ENCODE peak calls at places on chromosomes 3 and 15, in six cellular contexts. V, M, A, B, E and O are unnamed samples.
A peak's percentile ranks its signal among the peaks of the same experiment; 100 is the strongest.

GRCh38 chr15:60565407-60565806 is 86.5 kb upstream of the ICE2 start:
- DNase-seq in B (no peak), V (no peak), A (no peak), E (no peak), M (no peak), O (no peak)

GRCh38 chr3:49553320-49553689 is 972 bp upstream of the BSN start:
- DNase-seq in E (no peak), A (peak; percentile 62), V (no peak), B (no peak), M (no peak), O (peak; percentile 35)

GRCh38 chr3:11146771-11147363 is 7.4 kb upstream of the HRH1 start:
- DNase-seq in E (no peak), V (no peak), M (no peak), A (no peak), B (no peak), O (no peak)

GRCh38 chr3:99355465-99355864 is 282.9 kb upstream of the COL8A1 start:
- DNase-seq in E (no peak), V (no peak), M (no peak), B (no peak), A (no peak), O (peak; percentile 7)

GRCh38 chr3:156674911-156675743 is 737 bp downstream of the TIPARP start:
- DNase-seq in A (peak; percentile 70), M (no peak), B (peak; percentile 55), V (no peak), E (no peak), O (peak; percentile 56)

GRCh38 chr3:57863380-57863779 is 107.3 kb downstream of the SLMAP start:
- DNase-seq in V (no peak), E (no peak), B (no peak), M (no peak), A (no peak), O (no peak)

GRCh38 chr15:43871835-43872234 is 45.0 kb downstream of the WDR76 start:
- DNase-seq in V (no peak), B (no peak), E (no peak), M (no peak), A (no peak), O (no peak)

GRCh38 chr15:100665570-100665969 is 63.2 kb downstream of the ASB7 start:
- DNase-seq in B (no peak), A (peak; percentile 59), V (no peak), E (no peak), M (no peak), O (no peak)

GRCh38 chr3:45597166-45597565 is 2.6 kb downstream of the LIMD1 start:
- DNase-seq in E (no peak), A (peak; percentile 48), M (peak; percentile 81), V (no peak), B (peak; percentile 70), O (peak; percentile 42)

GRCh38 chr3:13863422-13863821 is 16.4 kb downstream of the WNT7A start:
- DNase-seq in V (no peak), M (no peak), E (no peak), A (no peak), B (no peak), O (no peak)

DNA sequence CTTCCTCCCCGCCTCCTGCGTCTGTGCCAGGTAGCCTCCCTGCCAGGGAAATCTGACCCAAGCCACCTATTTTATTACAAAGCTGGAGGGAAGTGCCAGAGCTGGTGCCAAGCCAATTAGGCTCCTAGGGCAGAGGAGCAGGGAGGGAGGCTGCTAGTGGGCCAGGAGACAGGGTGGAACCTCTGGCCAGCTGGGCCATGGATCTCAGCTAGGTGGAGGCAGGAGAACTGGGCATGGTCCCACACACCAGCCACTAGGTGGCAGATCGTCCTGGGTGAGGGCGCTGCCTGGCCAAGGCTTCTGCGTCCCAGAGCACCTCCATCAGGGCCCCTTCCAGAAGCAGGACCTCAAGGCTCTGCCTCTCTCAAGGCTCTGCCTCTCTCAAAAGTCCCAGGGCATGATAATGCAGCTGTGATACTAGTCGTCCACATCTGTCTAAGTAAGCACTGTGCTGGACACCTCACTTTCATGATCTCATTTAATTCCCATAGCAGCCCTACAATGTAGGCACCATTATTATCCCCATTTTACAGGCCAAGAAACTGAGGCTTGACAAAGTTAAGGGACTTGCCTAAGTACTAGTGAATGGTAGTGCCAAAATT is 4.5 kb upstream of the RFT1 start:
- DNase-seq in E (peak; percentile 39), M (peak; percentile 53), A (peak; percentile 83), V (no peak), B (peak; percentile 63), O (peak; percentile 82)
- TF ChIP-seq CTCF in E (peak; percentile 91), M (peak; percentile 68), A (peak; percentile 88), V (peak; percentile 89), B (peak; percentile 89), O (peak; percentile 90)

GRCh38 chr15:40282144-40282869 is 557 bp downstream of the ANKRD63 start:
- DNase-seq in M (peak; percentile 24), V (no peak), B (no peak), A (peak; percentile 15), E (no peak), O (no peak)

GRCh38 chr15:40285151-40285898 is 2.5 kb upstream of the ANKRD63 start:
- DNase-seq in V (no peak), M (peak; percentile 20), B (peak; percentile 29), A (peak; percentile 18), E (no peak), O (peak; percentile 50)

GRCh38 chr15:40283615-40284306 is 897 bp upstream of the ANKRD63 start:
- DNase-seq in M (no peak), B (no peak), V (no peak), E (no peak), A (no peak), O (no peak)

GRCh38 chr15:40281057-40281850 is 1.6 kb downstream of the ANKRD63 start:
- DNase-seq in M (no peak), B (no peak), A (no peak), E (no peak), V (no peak), O (no peak)

GRCh38 chr15:40282870-40283614 is at the start of gene ANKRD63:
- DNase-seq in V (no peak), M (no peak), A (no peak), E (no peak), B (no peak), O (no peak)
- H3K4me3 ChIP-seq in V (peak within 1 kb of the TSS; percentile 35), M (peak within 1 kb of the TSS; percentile 37), A (peak within 1 kb of the TSS; percentile 34), E (peak within 1 kb of the TSS; percentile 21), B (peak within 1 kb of the TSS; percentile 15), O (peak within 1 kb of the TSS; percentile 38)

GRCh38 chr15:66647358-66647757 is 54.7 kb upstream of the SMAD6 start:
- DNase-seq in B (no peak), M (no peak), E (no peak), A (peak; percentile 71), V (no peak), O (peak; percentile 38)

GRCh38 chr15:66650433-66650832 is 51.6 kb upstream of the SMAD6 start:
- DNase-seq in A (no peak), M (no peak), V (no peak), B (no peak), E (no peak), O (no peak)

GRCh38 chr15:66651198-66651597 is 50.8 kb upstream of the SMAD6 start:
- DNase-seq in B (no peak), M (no peak), A (no peak), V (no peak), E (no peak), O (no peak)

GRCh38 chr15:66648588-66648987 is 53.4 kb upstream of the SMAD6 start:
- DNase-seq in V (no peak), E (no peak), A (no peak), B (no peak), M (no peak), O (no peak)

GRCh38 chr15:66649235-66649984 is 52.6 kb upstream of the SMAD6 start:
- DNase-seq in V (no peak), M (no peak), E (no peak), A (no peak), B (no peak), O (no peak)
- TF ChIP-seq CTCF in V (no peak), M (no peak), E (no peak), A (no peak), B (no peak), O (no peak)

GRCh38 chr15:56225520-56225919 is 18.2 kb downstream of the RFX7 start:
- DNase-seq in B (no peak), M (no peak), A (no peak), V (no peak), E (no peak), O (no peak)

GRCh38 chr15:56217341-56217740 is 26.3 kb downstream of the RFX7 start:
- DNase-seq in B (no peak), A (no peak), M (no peak), E (no peak), V (no peak), O (no peak)

GRCh38 chr15:56227315-56227714 is 16.4 kb downstream of the RFX7 start:
- DNase-seq in E (no peak), A (no peak), M (no peak), B (no peak), V (no peak), O (no peak)

GRCh38 chr15:56227780-56228179 is 15.9 kb downstream of the RFX7 start:
- DNase-seq in M (no peak), V (no peak), B (no peak), E (no peak), A (no peak), O (no peak)

DNA sequence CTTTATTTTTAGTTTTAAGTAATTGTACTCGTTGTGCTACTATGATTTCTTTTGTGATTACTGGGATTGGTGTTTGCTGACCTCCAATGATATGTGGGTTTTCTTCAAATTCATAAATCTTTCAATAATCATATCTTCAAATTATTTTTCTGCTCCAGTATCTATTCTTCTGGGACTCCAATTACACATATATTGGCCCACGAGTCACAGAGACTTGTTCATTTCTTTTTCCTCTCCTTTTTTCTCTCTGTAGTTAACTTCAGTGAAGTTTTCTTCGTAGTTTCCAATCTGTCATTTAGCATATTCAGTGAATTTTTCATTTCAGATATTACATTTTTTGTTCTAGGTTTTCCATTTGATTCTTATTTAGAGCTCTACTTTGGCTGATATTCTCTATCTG is 21.4 kb downstream of the RFX7 start:
- DNase-seq in V (no peak), A (no peak), E (no peak), B (no peak), M (no peak), O (no peak)
- H3K4me3 ChIP-seq in V (no peak overlapping the region), A (no peak overlapping the region), E (no peak overlapping the region), B (no peak overlapping the region), M (no peak overlapping the region), O (no peak overlapping the region)